ENCODE peak calls at places on chromosomes 12 and 14, in nine cellular contexts. D is GM23338, I is GM23248, C is neural progenitor cell, K is OCI-LY7, R is hepatocyte, F is PC-3, T is SK-N-SH, X is MM.1S. N is an unnamed sample.

GRCh38 chr12:2624543-2625266 is 170.1 kb upstream of the FKBP4 start:
- DNase-seq in D (peak; percentile 93), I (peak; percentile 73), C (peak; percentile 84), K (peak; percentile 29), R (peak; percentile 69), F (peak; percentile 65), T (peak; percentile 45), X (no peak), N (peak; percentile 36)

GRCh38 chr14:36271939-36272907 is 48.2 kb downstream of the MBIP start:
- DNase-seq in D (peak; percentile 56), I (peak; percentile 33), C (no peak), K (no peak), R (no peak), F (no peak), T (peak; percentile 7), X (no peak), N (no peak)

GRCh38 chr14:31326111-31326510 is 94.2 kb downstream of the HEATR5A start:
- DNase-seq in D (no peak), I (peak; percentile 2), C (no peak), K (peak; percentile 11), R (no peak), F (peak; percentile 62), T (no peak), X (no peak), N (peak; percentile 15)

GRCh38 chr12:46368684-46369083 is 3.9 kb downstream of the SLC38A2 start:
- DNase-seq in D (no peak), I (no peak), C (no peak), K (no peak), R (no peak), F (no peak), T (no peak), X (no peak), N (no peak)

GRCh38 chr12:2312156-2312555 is 259.4 kb downstream of the CACNA1C start:
- DNase-seq in D (no peak), I (no peak), C (no peak), K (no peak), R (no peak), F (no peak), T (no peak), X (no peak), N (no peak)

GRCh38 chr12:67147447-67147846 is 121.7 kb upstream of the CAND1 start:
- DNase-seq in D (no peak), I (no peak), C (no peak), K (no peak), R (no peak), F (no peak), T (no peak), X (no peak), N (no peak)

GRCh38 chr14:21136024-21136423 is 19.8 kb downstream of the OR5AU1 start:
- DNase-seq in D (peak; percentile 36), I (peak; percentile 41), C (peak; percentile 6), K (peak; percentile 50), R (no peak), F (peak; percentile 16), T (peak; percentile 51), X (peak; percentile 33), N (peak; percentile 3)

GRCh38 chr14:104650057-104650980 is 39.1 kb upstream of the INF2 start:
- DNase-seq in D (peak; percentile 91), I (peak; percentile 63), C (peak; percentile 86), K (peak; percentile 77), R (peak; percentile 86), F (peak; percentile 59), T (peak; percentile 98), X (no peak), N (no peak)

GRCh38 chr14:63852271-63852816 is 460 bp upstream of the SYNE2 start:
- DNase-seq in D (peak; percentile 81), I (peak; percentile 45), C (no peak), K (no peak), R (no peak), F (no peak), T (peak; percentile 39), X (peak; percentile 7), N (no peak)

GRCh38 chr14:85063747-85064146 is 466.2 kb upstream of the FLRT2 start:
- DNase-seq in D (no peak), I (no peak), C (no peak), K (peak; percentile 63), R (no peak), F (no peak), T (no peak), X (no peak), N (no peak)

GRCh38 chr14:101835166-101835557 is 73.7 kb downstream of the PPP2R5C start:
- DNase-seq in D (no peak), I (peak; percentile 41), C (no peak), K (no peak), R (no peak), F (peak; percentile 57), T (no peak), X (no peak), N (no peak)

GRCh38 chr14:63453443-63453936 is 89.7 kb downstream of the PPP2R5E start:
- DNase-seq in D (no peak), I (peak; percentile 27), C (no peak), K (no peak), R (peak; percentile 26), F (no peak), T (no peak), X (no peak), N (no peak)

GRCh38 chr14:98592611-98593170 is 679.3 kb downstream of the BCL11B start:
- DNase-seq in D (no peak), I (no peak), C (peak; percentile 15), K (no peak), R (no peak), F (no peak), T (no peak), X (no peak), N (no peak)

DNA sequence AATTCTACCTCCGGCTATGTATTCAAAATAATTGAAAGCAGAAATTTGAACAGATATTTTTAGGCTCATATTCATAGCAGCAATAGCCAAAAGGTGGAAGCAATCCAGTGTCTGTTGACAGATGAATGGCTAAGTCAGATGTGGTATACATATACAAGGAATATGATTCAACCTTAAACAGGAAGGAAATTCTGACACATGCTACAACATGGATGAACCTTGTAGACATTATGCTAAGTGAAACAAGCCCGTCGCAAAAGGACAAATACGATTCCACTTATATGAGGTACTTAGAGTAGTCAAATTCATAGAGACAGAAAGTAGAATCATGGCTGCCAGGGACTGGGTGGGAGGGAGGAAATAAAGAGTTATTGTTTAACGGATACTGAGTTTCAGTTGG is 331.6 kb downstream of the PCNX1 start:
- DNase-seq in D (no peak), I (peak; percentile 16), C (no peak), K (no peak), R (no peak), F (peak; percentile 8), T (no peak), X (no peak), N (no peak)
- TF ChIP-seq EZH2phosphoT487 in D (no peak), I (no peak), C (no peak), K (no peak), R (no peak), F (no peak), T (no peak), X (no peak), N (no peak)

GRCh38 chr12:1041478-1041877 is 50.5 kb downstream of the ERC1 start:
- DNase-seq in D (no peak), I (no peak), C (no peak), K (no peak), R (no peak), F (peak; percentile 46), T (no peak), X (no peak), N (no peak)

GRCh38 chr12:1046727-1047126 is 55.7 kb downstream of the ERC1 start:
- DNase-seq in D (no peak), I (no peak), C (no peak), K (no peak), R (no peak), F (no peak), T (no peak), X (no peak), N (no peak)

GRCh38 chr12:1047898-1048660 is 57.1 kb downstream of the ERC1 start:
- DNase-seq in D (peak; percentile 71), I (peak; percentile 38), C (no peak), K (no peak), R (no peak), F (no peak), T (peak; percentile 66), X (no peak), N (no peak)

GRCh38 chr12:1050059-1050707 is 59.2 kb downstream of the ERC1 start:
- DNase-seq in D (no peak), I (no peak), C (no peak), K (no peak), R (no peak), F (peak; percentile 85), T (no peak), X (no peak), N (no peak)

DNA sequence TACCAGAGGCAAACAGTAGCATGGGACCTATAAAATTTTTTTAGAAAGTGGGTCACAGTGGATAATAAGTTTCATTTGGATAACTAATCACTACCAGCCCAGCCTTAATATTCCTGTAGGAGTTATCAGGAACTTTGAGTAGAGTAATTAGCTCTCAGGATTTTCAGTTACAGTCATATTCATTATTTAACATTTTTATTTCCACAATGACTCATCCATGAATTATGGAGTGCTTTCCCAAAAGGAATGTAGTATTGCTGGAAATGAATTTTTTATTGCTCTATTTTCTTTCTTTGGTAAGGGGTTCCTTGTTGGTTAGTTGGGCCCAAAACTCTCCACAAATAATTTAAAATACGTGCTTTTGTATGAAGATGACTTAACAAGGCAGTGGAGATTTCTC is 53.7 kb downstream of the ERC1 start:
- DNase-seq in D (no peak), I (peak; percentile 63), C (no peak), K (no peak), R (no peak), F (peak; percentile 77), T (no peak), X (no peak), N (no peak)
- TF ChIP-seq EZH2phosphoT487 in D (no peak), I (no peak), C (no peak), K (no peak), R (no peak), F (no peak), T (no peak), X (no peak), N (no peak)

DNA sequence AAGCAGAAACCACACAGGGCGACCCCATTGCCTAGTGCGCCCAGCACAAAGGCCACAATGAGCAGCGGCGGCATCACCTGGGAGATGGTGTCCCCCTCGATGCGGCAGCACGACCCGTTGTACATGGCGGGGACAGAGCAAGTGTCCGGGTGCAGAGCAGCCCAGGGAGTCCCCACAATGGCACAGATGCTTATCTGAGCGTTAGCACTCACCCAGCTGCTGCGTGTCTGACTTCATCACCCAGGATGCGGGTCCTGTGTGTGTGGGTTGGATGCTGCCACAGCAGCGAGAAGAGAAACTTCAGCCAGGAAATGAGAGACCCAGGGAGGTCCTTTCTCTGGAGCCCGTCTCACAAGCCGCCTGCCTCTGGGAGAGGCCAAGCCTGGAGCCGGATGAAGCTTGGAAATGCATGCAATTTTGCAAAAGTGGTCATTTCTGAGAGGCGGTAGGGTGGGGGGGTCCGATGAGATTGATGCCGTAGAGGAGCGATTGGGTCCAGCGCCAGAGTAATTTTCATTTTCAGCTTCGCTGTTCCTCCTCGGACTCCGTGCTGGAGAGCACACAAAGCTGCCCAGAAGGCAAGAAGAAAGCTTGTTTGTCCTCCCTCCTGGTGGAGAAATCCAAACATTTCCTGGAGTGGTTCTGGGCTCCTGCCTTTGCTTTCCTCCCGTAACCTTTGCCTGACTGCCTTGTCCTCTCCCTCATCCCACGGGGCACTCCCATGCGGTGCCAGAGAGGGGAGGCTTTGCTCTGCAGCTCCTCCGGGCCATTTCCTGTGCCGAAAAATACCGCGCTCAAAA is at the start of gene HCAR1:
- DNase-seq in D (no peak), I (no peak), C (peak; percentile 10), K (no peak), R (peak; percentile 24), F (peak; percentile 66), T (no peak), X (no peak), N (no peak)
- TF ChIP-seq EZH2phosphoT487 in D (no peak), I (no peak), C (no peak), K (no peak), R (no peak), F (no peak), T (no peak), X (no peak), N (no peak)

GRCh38 chr12:54352022-54352531 is 12.2 kb downstream of the GPR84 start:
- DNase-seq in D (peak; percentile 92), I (peak; percentile 80), C (peak; percentile 91), K (no peak), R (peak; percentile 81), F (no peak), T (peak; percentile 65), X (no peak), N (no peak)
- TF ChIP-seq EZH2phosphoT487 in D (no peak), I (no peak), C (no peak), K (no peak), R (no peak), F (no peak), T (no peak), X (no peak), N (no peak)